ENCODE peak calls at places on chromosome 14, in ten cellular contexts. Z is lower lobe of right lung, U is ovary, R is pancreas, T is heart right ventricle, C is fibroblast of lung, G is endothelial cell of umbilical vein, Y is heart left ventricle, K is body of pancreas, F is A549. Q is an unnamed sample.

GRCh38 chr14:35750202-35750904 is 58.7 kb downstream of the RALGAPA1 start:
- DNase-seq in G (no peak), U (no peak), Y (no peak), Z (no peak), T (no peak), C (no peak), F (no peak), R (no peak), K (no peak), Q (no peak)

GRCh38 chr14:79161576-79161975 is 991.4 kb downstream of the NRXN3 start:
- DNase-seq in R (no peak), Y (no peak), U (no peak), G (peak; percentile 23), Z (no peak), F (peak; percentile 3), K (peak; percentile 7), C (peak; percentile 48), T (no peak), Q (peak; percentile 15)

GRCh38 chr14:71651228-71651627 is 281.0 kb upstream of the RGS6 start:
- DNase-seq in Y (no peak), C (peak; percentile 94), Z (no peak), R (no peak), F (no peak), T (peak; percentile 57), K (no peak), G (peak; percentile 96), U (no peak), Q (peak; percentile 28)

GRCh38 chr14:99023371-99023770 is 248.6 kb downstream of the BCL11B start:
- DNase-seq in K (no peak), G (no peak), R (no peak), Y (no peak), C (no peak), U (no peak), F (no peak), T (no peak), Z (no peak), Q (peak; percentile 11)

GRCh38 chr14:64704743-64705405 is 650 bp downstream of the PLEKHG3 start:
- DNase-seq in Y (no peak), G (no peak), R (peak; percentile 60), Z (peak; percentile 66), C (no peak), K (peak; percentile 75), T (no peak), U (no peak), F (no peak), Q (no peak)

GRCh38 chr14:39873793-39874192 is 441.6 kb upstream of the FBXO33 start:
- DNase-seq in Y (no peak), C (no peak), R (no peak), G (no peak), F (no peak), U (no peak), T (no peak), K (no peak), Z (no peak), Q (peak; percentile 5)

GRCh38 chr14:51283402-51283825 is 43.4 kb downstream of the TMX1 start:
- DNase-seq in G (peak; percentile 93), F (peak; percentile 81), K (no peak), T (peak; percentile 36), Z (no peak), U (no peak), Y (no peak), C (peak; percentile 92), R (no peak), Q (peak; percentile 61)

GRCh38 chr14:74169906-74170305 is 69.3 kb upstream of the VSX2 start:
- DNase-seq in F (no peak), U (no peak), K (no peak), Y (no peak), T (no peak), R (no peak), G (no peak), Z (no peak), C (no peak), Q (no peak)

GRCh38 chr14:26841920-26842741 is 244.3 kb upstream of the NOVA1 start:
- DNase-seq in U (peak; percentile 51), T (peak; percentile 52), R (peak; percentile 53), K (peak; percentile 70), Y (peak; percentile 32), G (peak; percentile 76), Z (no peak), F (peak; percentile 96), C (peak; percentile 99), Q (peak; percentile 97)

GRCh38 chr14:96297000-96297399 is 41.0 kb downstream of the BDKRB1 start:
- DNase-seq in U (no peak), Y (no peak), T (no peak), Z (no peak), C (no peak), K (no peak), R (no peak), F (peak; percentile 37), G (peak; percentile 22), Q (no peak)
- TF ChIP-seq CTCF in U (no peak), Y (peak; percentile 55), T (peak; percentile 51), Z (peak; percentile 41), C (peak; percentile 40), K (peak; percentile 30), R (peak; percentile 12), F (peak; percentile 63), G (peak; percentile 15), Q (peak; percentile 72)

GRCh38 chr14:23361763-23362162 is 3.2 kb downstream of the EFS start:
- DNase-seq in U (no peak), T (no peak), R (no peak), F (no peak), Y (no peak), Z (no peak), G (no peak), C (no peak), K (no peak), Q (no peak)
- H3K27ac ChIP-seq in U (no peak overlapping the region), T (no peak overlapping the region), R (no peak overlapping the region), F (no peak overlapping the region), Y (no peak overlapping the region), Z (no peak overlapping the region), G (no peak overlapping the region), C (no peak overlapping the region), K (no peak overlapping the region), Q (no peak overlapping the region)

GRCh38 chr14:80575763-80576162 is 364.5 kb upstream of the DIO2 start:
- DNase-seq in U (no peak), F (no peak), K (no peak), G (no peak), Z (no peak), T (no peak), Y (no peak), R (no peak), C (no peak), Q (peak; percentile 17)

GRCh38 chr14:80567905-80568512 is 356.7 kb upstream of the DIO2 start:
- DNase-seq in G (no peak), F (no peak), K (no peak), Y (no peak), C (no peak), T (no peak), R (no peak), Z (no peak), U (no peak), Q (peak; percentile 94)

GRCh38 chr14:80576401-80576800 is 365.1 kb upstream of the DIO2 start:
- DNase-seq in R (no peak), Y (no peak), Z (no peak), U (no peak), K (no peak), T (no peak), G (no peak), C (no peak), F (no peak), Q (no peak)

GRCh38 chr14:80570930-80571298 is 359.6 kb upstream of the DIO2 start:
- DNase-seq in R (no peak), G (no peak), Z (no peak), U (no peak), Y (no peak), F (no peak), C (no peak), T (no peak), K (no peak), Q (no peak)

GRCh38 chr14:80572666-80573065 is 361.4 kb upstream of the DIO2 start:
- DNase-seq in G (no peak), C (no peak), Y (no peak), Z (no peak), F (peak; percentile 12), U (no peak), T (no peak), K (no peak), R (no peak), Q (no peak)
- H3K4me1 ChIP-seq in G (no peaks in the 10 kb centered on the region), C (no peaks in the 10 kb centered on the region), Y (no peaks in the 10 kb centered on the region), Z (no peaks in the 10 kb centered on the region), F (peaks cover 12% of the 10 kb centered on the region), U (no peaks in the 10 kb centered on the region), T (no peaks in the 10 kb centered on the region), K (no peaks in the 10 kb centered on the region), R (no peaks in the 10 kb centered on the region), Q (peaks cover 7% of the 10 kb centered on the region)

GRCh38 chr14:49999826-50000214 is 106.9 kb downstream of the ARF6 start:
- DNase-seq in Y (no peak), G (no peak), R (no peak), Z (no peak), T (no peak), F (no peak), K (no peak), C (no peak), U (no peak), Q (no peak)

GRCh38 chr14:50001146-50001998 is 108.5 kb downstream of the ARF6 start:
- DNase-seq in K (peak; percentile 70), Z (peak; percentile 65), F (peak; percentile 61), Y (no peak), C (no peak), G (no peak), U (no peak), R (peak; percentile 30), T (no peak), Q (peak; percentile 95)

GRCh38 chr14:49999216-49999761 is 106.4 kb downstream of the ARF6 start:
- DNase-seq in Z (peak; percentile 87), U (no peak), Y (peak; percentile 81), G (peak; percentile 76), C (peak; percentile 69), R (peak; percentile 36), F (peak; percentile 77), T (peak; percentile 82), K (peak; percentile 64), Q (peak; percentile 66)

GRCh38 chr14:50001999-50002925 is 109.4 kb downstream of the ARF6 start:
- DNase-seq in U (no peak), C (no peak), K (peak; percentile 18), G (no peak), F (no peak), T (no peak), Z (peak; percentile 56), Y (peak; percentile 31), R (no peak), Q (no peak)

DNA sequence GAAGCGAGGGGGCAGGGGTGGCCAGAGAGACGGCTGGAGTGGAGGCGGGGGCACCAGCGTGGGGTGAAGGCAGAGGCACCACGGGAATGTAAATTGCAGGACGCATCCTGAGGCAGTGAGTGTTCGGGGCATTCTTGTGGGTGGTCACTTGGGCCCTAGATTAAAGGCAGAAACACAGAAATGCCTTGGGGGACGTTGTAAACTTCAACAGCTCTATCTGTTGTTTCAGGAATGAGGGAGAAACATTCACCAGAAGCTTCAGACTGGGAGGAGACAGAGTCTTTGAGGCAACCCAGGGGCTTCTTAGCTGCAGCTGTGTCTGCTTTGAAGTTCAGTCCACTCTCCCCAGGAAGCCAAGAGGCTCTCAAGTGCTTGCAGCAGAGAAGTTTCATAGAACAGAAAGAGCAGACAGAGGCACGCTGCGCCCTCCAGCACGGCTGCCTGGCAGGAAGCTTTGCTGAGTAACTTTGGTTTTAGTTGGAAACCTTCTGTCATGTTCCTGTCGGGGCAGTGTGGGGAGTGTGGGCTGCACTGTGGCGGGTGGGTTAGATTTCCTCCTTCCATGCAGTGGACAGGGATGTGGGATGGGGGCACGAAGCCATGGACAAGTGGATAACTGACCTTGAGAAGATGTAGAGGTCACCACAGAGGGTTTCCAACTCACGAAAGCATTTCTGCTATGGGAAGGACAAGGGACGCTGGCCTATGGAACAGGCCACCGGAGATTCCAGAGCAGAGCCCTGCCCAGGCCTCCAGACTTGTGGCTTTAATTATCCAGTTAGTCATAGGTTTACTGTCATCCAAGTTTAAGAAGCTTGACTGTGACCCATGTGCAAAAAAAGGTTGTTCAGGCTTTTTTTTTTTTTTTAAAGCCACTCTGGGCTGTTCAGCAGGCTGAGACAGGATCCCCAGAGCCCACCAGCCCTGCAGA is 107.6 kb downstream of the ARF6 start:
- DNase-seq in G (peak; percentile 67), T (peak; percentile 53), F (peak; percentile 50), C (peak; percentile 71), R (no peak), U (peak; percentile 30), K (peak; percentile 45), Y (peak; percentile 68), Z (peak; percentile 72), Q (no peak)
- TF ChIP-seq CTCF in G (no peak), T (no peak), F (no peak), C (no peak), R (no peak), U (no peak), K (no peak), Y (peak; percentile 20), Z (no peak), Q (peak; percentile 18)